ENCODE peak calls at places on chromosome X, in four cellular contexts. J is mesenchymal stem cell, W is H9, N is neuronal stem cell. G is an unnamed sample.

GRCh38 chrX:3250946-3251345 is 95.5 kb downstream of the MXRA5 start:
- DNase-seq in N (no peak), J (no peak), W (no peak), G (no peak)

GRCh38 chrX:110803506-110803905 is 7.9 kb upstream of the CHRDL1 start:
- DNase-seq in N (no peak), J (no peak), W (no peak), G (no peak)

GRCh38 chrX:153599192-153600031 is 473 bp upstream of the CCNQ start:
- DNase-seq in W (peak), N (peak), J (peak), G (peak)

GRCh38 chrX:6738518-6739470 is 203.9 kb upstream of the VCX3A start:
- DNase-seq in W (no peak), N (no peak), J (no peak), G (no peak)

GRCh38 chrX:13923845-13924244 is 105.8 kb downstream of the GEMIN8 start:
- DNase-seq in N (no peak), W (no peak), J (no peak), G (no peak)

GRCh38 chrX:152231106-152231505 is 92.7 kb upstream of the MAGEA10 start:
- DNase-seq in W (no peak), J (no peak), N (no peak), G (no peak)

GRCh38 chrX:149453030-149453429 is 52.1 kb downstream of the IDS start:
- DNase-seq in J (peak), W (no peak), N (no peak), G (peak)

GRCh38 chrX:120236676-120237460 is 13.7 kb upstream of the ZBTB33 start:
- DNase-seq in J (no peak), N (no peak), W (no peak), G (no peak)

GRCh38 chrX:119677654-119677981 is 15.3 kb downstream of the SEPTIN6 start:
- DNase-seq in N (no peak), W (no peak), J (no peak), G (no peak)

GRCh38 chrX:45479196-45479834 is 278.6 kb upstream of the DIPK2B start:
- DNase-seq in W (no peak), N (no peak), J (peak), G (peak)
- H4K8ac ChIP-seq in W (no peak), N (no peak), J (no peak), G (no peak)

GRCh38 chrX:71118032-71118984 is at the start of gene MED12:
- DNase-seq in J (peak), N (peak), W (peak), G (peak)
- H3K27ac ChIP-seq in J (peak), N (peak), W (no peak), G (peak)

GRCh38 chrX:47144626-47145407 is at the start of the genes NDUFB11 and RBM10:
- DNase-seq in J (peak), N (peak), W (peak), G (peak)
- H2AFZ ChIP-seq in J (peak), N (peak), W (no peak), G (peak)

GRCh38 chrX:40101430-40101802 is 3.7 kb upstream of the BCOR start:
- DNase-seq in W (peak), J (no peak), N (no peak), G (no peak)
- H4K8ac ChIP-seq in W (no peak), J (no peak), N (no peak), G (no peak)

GRCh38 chrX:10016516-10017132 is 49.5 kb downstream of the CLDN34 start:
- DNase-seq in N (no peak), W (no peak), J (no peak), G (peak)
- H3K27ac ChIP-seq in N (no peak), W (no peak), J (peak), G (peak)

GRCh38 chrX:107445636-107446035 is 3.8 kb upstream of the FRMPD3 start:
- DNase-seq in N (no peak), J (no peak), W (no peak), G (no peak)

GRCh38 chrX:107442914-107443527 is 6.4 kb upstream of the FRMPD3 start:
- DNase-seq in W (no peak), J (no peak), N (no peak), G (no peak)

GRCh38 chrX:107445146-107445545 is 4.3 kb upstream of the FRMPD3 start:
- DNase-seq in N (no peak), J (no peak), W (no peak), G (no peak)

GRCh38 chrX:107440187-107440586 is 9.3 kb upstream of the FRMPD3 start:
- DNase-seq in J (no peak), W (no peak), N (no peak), G (no peak)

GRCh38 chrX:107440692-107441091 is 8.8 kb upstream of the FRMPD3 start:
- DNase-seq in J (no peak), W (no peak), N (no peak), G (no peak)
- H2AFZ ChIP-seq in J (no peak), W (no peak), N (no peak), G (no peak)

GRCh38 chrX:155216179-155216939 is at the start of gene VBP1:
- DNase-seq in W (peak), N (peak), J (peak), G (peak)
- H4K8ac ChIP-seq in W (no peak), N (no peak), J (peak), G (peak)

DNA sequence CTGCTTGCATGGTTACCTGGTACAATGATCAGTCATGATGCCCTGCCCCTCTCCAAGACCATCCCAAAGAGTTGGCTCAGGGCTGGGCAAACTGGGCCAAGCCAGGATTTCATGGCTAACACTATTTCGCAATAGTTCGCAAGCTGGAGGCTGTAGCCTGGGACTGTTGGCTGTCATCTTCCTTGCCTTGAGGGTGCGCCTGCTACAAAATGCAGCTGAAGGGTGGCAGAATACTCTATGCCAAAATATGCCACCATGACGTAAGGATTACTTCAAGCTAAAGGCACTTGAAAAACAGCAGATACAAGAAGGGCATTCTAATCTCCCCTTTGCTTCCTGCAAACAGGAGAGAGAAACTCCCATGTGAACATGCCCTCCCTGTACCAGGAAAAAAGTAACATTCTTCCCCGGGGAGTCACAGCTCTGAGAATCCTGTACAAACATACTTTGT is 21.0 kb downstream of the SAT1 start:
- DNase-seq in J (peak), W (no peak), N (no peak), G (no peak)
- H3K27ac ChIP-seq in J (peak), W (no peak), N (no peak), G (no peak)

DNA sequence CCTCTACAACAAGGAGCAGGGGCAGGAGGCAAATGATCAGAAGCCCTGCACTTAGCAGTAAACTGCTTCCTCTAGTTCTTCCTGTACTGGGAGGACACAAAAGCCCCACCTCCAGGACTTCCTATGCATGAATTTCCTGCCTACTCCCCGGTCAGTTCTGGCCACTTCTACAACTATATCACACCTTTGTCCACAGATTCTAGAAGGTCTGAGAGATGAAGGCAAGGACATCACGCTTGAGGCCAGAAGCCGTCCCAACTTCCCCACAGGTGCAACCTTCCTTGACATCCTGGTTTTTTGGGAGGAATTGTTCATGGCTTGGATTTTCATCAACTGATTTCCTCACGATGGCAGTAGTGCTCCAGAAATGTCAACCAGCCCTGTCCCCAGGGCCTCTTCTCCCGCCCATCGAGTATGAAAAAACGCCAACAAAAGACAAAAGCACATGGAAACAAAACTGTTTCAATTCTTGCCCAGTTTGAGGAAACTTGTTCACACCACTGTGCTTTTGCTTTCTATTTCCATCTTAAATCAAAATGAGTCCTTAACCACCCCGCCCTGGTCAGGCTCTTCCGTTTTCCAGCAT is 206.5 kb upstream of the STK26 start:
- DNase-seq in W (no peak), J (no peak), N (no peak), G (peak)
- H2AFZ ChIP-seq in W (no peak), J (no peak), N (peak), G (no peak)